ENCODE peak calls at places on chromosomes 3 and 15, in seven cellular contexts. A, F, Z, T, Y, N and Q are unnamed samples.

GRCh38 chr3:155387571-155387970 is 94.1 kb upstream of the STRIT1 start:
- DNase-seq in A (no peak), F (no peak), Z (no peak), T (no peak), Y (no peak), N (peak; percentile 57), Q (no peak)

GRCh38 chr15:72796515-72797337 is 13.2 kb upstream of the ADPGK start:
- DNase-seq in A (peak; percentile 44), F (peak; percentile 58), Z (peak; percentile 71), T (no peak), Y (peak; percentile 55), N (peak; percentile 25), Q (no peak)

GRCh38 chr15:71295242-71296031 is 180.2 kb downstream of the THSD4 start:
- DNase-seq in A (no peak), F (no peak), Z (peak; percentile 92), T (peak; percentile 99), Y (no peak), N (peak; percentile 100), Q (no peak)

GRCh38 chr3:159486580-159486979 is 502.1 kb upstream of the IL12A start:
- DNase-seq in A (no peak), F (no peak), Z (no peak), T (no peak), Y (no peak), N (no peak), Q (no peak)

GRCh38 chr3:78988324-78988723 is 779.5 kb downstream of the ROBO1 start:
- DNase-seq in A (no peak), F (no peak), Z (peak; percentile 67), T (no peak), Y (no peak), N (peak; percentile 28), Q (no peak)

GRCh38 chr3:10548997-10549396 is 43.6 kb upstream of the ATP2B2 start:
- DNase-seq in A (no peak), F (no peak), Z (no peak), T (no peak), Y (no peak), N (peak; percentile 12), Q (no peak)

GRCh38 chr3:37987751-37988179 is 2.8 kb upstream of the VILL start:
- DNase-seq in A (no peak), F (no peak), Z (no peak), T (no peak), Y (no peak), N (no peak), Q (no peak)

GRCh38 chr15:33279613-33280205 is 31.1 kb upstream of the RYR3 start:
- DNase-seq in A (no peak), F (no peak), Z (no peak), T (no peak), Y (no peak), N (peak; percentile 59), Q (no peak)

GRCh38 chr15:32029862-32030781 is at the start of gene CHRNA7:
- DNase-seq in A (peak; percentile 59), F (peak; percentile 80), Z (peak; percentile 73), T (no peak), Y (peak; percentile 86), N (peak; percentile 42), Q (peak; percentile 53)

GRCh38 chr3:9870978-9871377 is 9.1 kb downstream of the CIDEC start:
- DNase-seq in A (no peak), F (no peak), Z (no peak), T (no peak), Y (no peak), N (peak; percentile 60), Q (no peak)

GRCh38 chr15:59828262-59828661 is 139.1 kb upstream of the BNIP2 start:
- DNase-seq in A (no peak), F (no peak), Z (no peak), T (no peak), Y (no peak), N (no peak), Q (no peak)

GRCh38 chr3:52739725-52740124 is 31.0 kb downstream of the NEK4 start:
- DNase-seq in A (no peak), F (no peak), Z (no peak), T (no peak), Y (no peak), N (no peak), Q (no peak)

GRCh38 chr3:124558898-124559649 is 171.2 kb upstream of the UMPS start:
- DNase-seq in A (peak; percentile 68), F (no peak), Z (peak; percentile 98), T (no peak), Y (no peak), N (peak; percentile 98), Q (no peak)

GRCh38 chr3:196159952-196160804 is 51.0 kb downstream of the ZDHHC19 start:
- DNase-seq in A (no peak), F (peak; percentile 74), Z (no peak), T (no peak), Y (peak; percentile 71), N (peak; percentile 91), Q (peak; percentile 87)

GRCh38 chr3:102018544-102018943 is 169.2 kb downstream of the NFKBIZ start:
- DNase-seq in A (no peak), F (no peak), Z (no peak), T (no peak), Y (no peak), N (no peak), Q (no peak)

GRCh38 chr3:87147562-87147961 is 79.5 kb upstream of the CHMP2B start:
- DNase-seq in A (no peak), F (no peak), Z (no peak), T (no peak), Y (no peak), N (no peak), Q (no peak)

GRCh38 chr15:83919319-83919830 is 265.5 kb downstream of the ADAMTSL3 start:
- DNase-seq in A (no peak), F (no peak), Z (no peak), T (no peak), Y (no peak), N (no peak), Q (no peak)

GRCh38 chr3:156483426-156483825 is 71.5 kb downstream of the SSR3 start:
- DNase-seq in A (no peak), F (peak; percentile 83), Z (peak; percentile 63), T (peak; percentile 33), Y (peak; percentile 97), N (peak; percentile 92), Q (peak; percentile 14)

GRCh38 chr3:126161309-126161708 is 19.1 kb downstream of the ALDH1L1 start:
- DNase-seq in A (no peak), F (no peak), Z (no peak), T (no peak), Y (no peak), N (no peak), Q (no peak)

GRCh38 chr3:42746455-42747450 is 26.3 kb downstream of the CCDC13 start:
- DNase-seq in A (no peak), F (no peak), Z (no peak), T (no peak), Y (no peak), N (peak; percentile 16), Q (no peak)

GRCh38 chr3:32782417-32782816 is 35.4 kb upstream of the TRIM71 start:
- DNase-seq in A (no peak), F (no peak), Z (no peak), T (no peak), Y (no peak), N (no peak), Q (no peak)

GRCh38 chr15:66023322-66023972 is 154.2 kb downstream of the RAB11A start:
- DNase-seq in A (no peak), F (no peak), Z (no peak), T (no peak), Y (no peak), N (peak; percentile 20), Q (no peak)

GRCh38 chr3:5162102-5162501 is 25.4 kb upstream of the EDEM1 start:
- DNase-seq in A (no peak), F (no peak), Z (no peak), T (no peak), Y (no peak), N (peak; percentile 95), Q (no peak)

GRCh38 chr15:94584833-94585244 is 353.5 kb downstream of the MCTP2 start:
- DNase-seq in A (no peak), F (peak; percentile 35), Z (peak; percentile 5), T (no peak), Y (peak; percentile 63), N (peak; percentile 39), Q (peak; percentile 95)

GRCh38 chr3:126320517-126321293 is 36.5 kb downstream of the KLF15 start:
- DNase-seq in A (no peak), F (no peak), Z (no peak), T (no peak), Y (no peak), N (no peak), Q (no peak)

GRCh38 chr15:32105258-32106248 is 75.2 kb downstream of the CHRNA7 start:
- DNase-seq in A (peak; percentile 78), F (no peak), Z (no peak), T (no peak), Y (no peak), N (no peak), Q (no peak)

GRCh38 chr3:153320585-153321128 is 158.6 kb downstream of the RAP2B start:
- DNase-seq in A (no peak), F (no peak), Z (no peak), T (no peak), Y (no peak), N (no peak), Q (no peak)
- H3K4me3 ChIP-seq in A (peak overlapping the region; percentile 39), F (no peak overlapping the region), Z (no peak overlapping the region), T (no peak overlapping the region), Y (peak overlapping the region; percentile 38), N (no peak overlapping the region), Q (no peak overlapping the region)

GRCh38 chr3:152330565-152330964 is 61.8 kb downstream of the MBNL1 start:
- DNase-seq in A (no peak), F (no peak), Z (no peak), T (no peak), Y (no peak), N (no peak), Q (no peak)
- H3K4me3 ChIP-seq in A (peak overlapping the region; percentile 5), F (no peak overlapping the region), Z (no peak overlapping the region), T (no peak overlapping the region), Y (no peak overlapping the region), N (no peak overlapping the region), Q (no peak overlapping the region)

DNA sequence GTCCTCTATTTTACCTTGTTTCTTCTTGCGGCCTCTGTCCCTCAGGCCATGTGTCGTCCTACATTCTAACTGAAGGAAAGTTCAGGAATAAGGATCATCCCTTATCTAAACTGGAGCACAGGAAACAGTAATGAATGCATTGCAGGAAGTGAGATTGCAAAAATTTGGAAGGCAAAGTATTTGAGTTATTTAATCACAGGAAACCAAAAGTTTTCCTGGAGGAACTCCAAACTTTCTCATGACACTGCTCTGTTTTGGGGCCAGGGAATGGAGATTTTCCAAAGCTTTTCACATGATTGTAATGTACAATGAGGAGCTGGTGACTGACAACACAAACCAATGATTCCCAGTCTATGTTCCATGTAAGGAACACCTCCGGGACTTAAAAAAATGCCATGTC is 57.8 kb upstream of the PLSCR4 start:
- DNase-seq in A (no peak), F (no peak), Z (peak; percentile 67), T (no peak), Y (no peak), N (peak; percentile 89), Q (no peak)
- H3K4me3 ChIP-seq in A (no peak overlapping the region), F (no peak overlapping the region), Z (no peak overlapping the region), T (no peak overlapping the region), Y (no peak overlapping the region), N (no peak overlapping the region), Q (no peak overlapping the region)

DNA sequence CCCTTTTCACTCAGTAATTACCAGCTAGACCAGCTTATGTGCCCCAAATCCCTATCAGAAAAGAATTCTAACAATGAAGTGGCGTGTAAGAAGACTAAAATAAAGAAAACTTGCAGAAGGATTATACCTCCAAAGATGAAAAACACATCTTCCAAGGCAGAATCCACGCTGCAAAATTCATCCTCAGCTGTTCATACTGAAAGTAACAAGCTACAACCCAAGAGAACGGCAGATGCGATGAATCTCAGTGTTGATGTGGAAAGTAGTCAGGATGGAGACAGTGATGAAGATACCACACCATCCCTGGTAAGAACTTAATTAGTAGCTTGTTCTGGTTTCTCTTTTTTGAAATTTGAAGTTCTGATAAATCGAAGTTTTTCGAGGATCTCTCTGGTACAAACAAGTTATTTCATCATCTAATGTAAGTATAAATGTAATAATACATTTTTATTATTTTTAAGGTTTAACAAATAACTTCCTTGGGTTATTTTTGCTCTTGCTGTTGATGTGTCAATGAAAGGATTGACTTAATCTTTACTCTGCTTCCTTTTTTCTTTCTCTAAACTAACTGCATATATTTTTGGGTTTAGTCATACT is 1.4 kb downstream of the WDR76 start:
- DNase-seq in A (no peak), F (peak; percentile 43), Z (peak; percentile 45), T (no peak), Y (peak; percentile 42), N (no peak), Q (no peak)
- H3K4me3 ChIP-seq in A (peak overlapping the region; percentile 74), F (peak overlapping the region; percentile 90), Z (peak overlapping the region; percentile 72), T (peak overlapping the region; percentile 65), Y (peak overlapping the region; percentile 85), N (peak overlapping the region; percentile 92), Q (peak overlapping the region; percentile 83)